ENCODE peak calls at places on chromosomes 11 and 22, in six cellular contexts. One of them, this sample, is unnamed.

GRCh38 chr11:101442936-101443521 is 140.8 kb downstream of the TRPC6 start:
- DNase-seq in pancreas: no peak
- DNase-seq in fibroblast of pulmonary artery: no peak
- DNase-seq in natural killer cell: no peak
- DNase-seq in OCI-LY7: no peak
- DNase-seq in upper lobe of right lung: no peak
- DNase-seq in this sample: no peak

GRCh38 chr22:46469701-46470100 is 67.7 kb downstream of the CELSR1 start:
- DNase-seq in pancreas: no peak
- DNase-seq in fibroblast of pulmonary artery: no peak
- DNase-seq in natural killer cell: no peak
- DNase-seq in OCI-LY7: no peak
- DNase-seq in upper lobe of right lung: no peak
- DNase-seq in this sample: no peak

GRCh38 chr22:23180893-23181762 is 819 bp downstream of the BCR start:
- DNase-seq in pancreas: peak; percentile 49
- DNase-seq in fibroblast of pulmonary artery: no peak
- DNase-seq in natural killer cell: no peak
- DNase-seq in OCI-LY7: peak; percentile 43
- DNase-seq in upper lobe of right lung: no peak
- DNase-seq in this sample: peak; percentile 24

GRCh38 chr22:33893486-33893885 is 26.8 kb downstream of the LARGE1 start:
- DNase-seq in pancreas: no peak
- DNase-seq in fibroblast of pulmonary artery: no peak
- DNase-seq in natural killer cell: no peak
- DNase-seq in OCI-LY7: no peak
- DNase-seq in upper lobe of right lung: no peak
- DNase-seq in this sample: no peak

GRCh38 chr11:112106070-112106469 is 19.4 kb downstream of the SDHD start:
- DNase-seq in pancreas: no peak
- DNase-seq in fibroblast of pulmonary artery: no peak
- DNase-seq in natural killer cell: no peak
- DNase-seq in OCI-LY7: no peak
- DNase-seq in upper lobe of right lung: no peak
- DNase-seq in this sample: no peak

GRCh38 chr11:64138413-64138812 is 27.5 kb downstream of the MACROD1 start:
- DNase-seq in pancreas: no peak
- DNase-seq in fibroblast of pulmonary artery: no peak
- DNase-seq in natural killer cell: no peak
- DNase-seq in OCI-LY7: no peak
- DNase-seq in upper lobe of right lung: no peak
- DNase-seq in this sample: no peak

GRCh38 chr11:105960252-105961245 is 61.5 kb downstream of the MSANTD4 start:
- DNase-seq in pancreas: no peak
- DNase-seq in fibroblast of pulmonary artery: no peak
- DNase-seq in natural killer cell: no peak
- DNase-seq in OCI-LY7: no peak
- DNase-seq in upper lobe of right lung: no peak
- DNase-seq in this sample: no peak

GRCh38 chr11:44863231-44863630 is 87.5 kb downstream of the TP53I11 start:
- DNase-seq in pancreas: no peak
- DNase-seq in fibroblast of pulmonary artery: no peak
- DNase-seq in natural killer cell: no peak
- DNase-seq in OCI-LY7: no peak
- DNase-seq in upper lobe of right lung: no peak
- DNase-seq in this sample: no peak

GRCh38 chr22:23196165-23196564 is 15.9 kb downstream of the BCR start:
- DNase-seq in pancreas: no peak
- DNase-seq in fibroblast of pulmonary artery: no peak
- DNase-seq in natural killer cell: no peak
- DNase-seq in OCI-LY7: no peak
- DNase-seq in upper lobe of right lung: no peak
- DNase-seq in this sample: no peak

GRCh38 chr22:19419464-19420178 is 11.9 kb downstream of the HIRA start:
- DNase-seq in pancreas: no peak
- DNase-seq in fibroblast of pulmonary artery: peak; percentile 28
- DNase-seq in natural killer cell: peak; percentile 64
- DNase-seq in OCI-LY7: peak; percentile 89
- DNase-seq in upper lobe of right lung: no peak
- DNase-seq in this sample: no peak

GRCh38 chr22:17706451-17706900 is 67.8 kb downstream of the BID start:
- DNase-seq in pancreas: no peak
- DNase-seq in fibroblast of pulmonary artery: peak; percentile 94
- DNase-seq in natural killer cell: peak; percentile 17
- DNase-seq in OCI-LY7: peak; percentile 55
- DNase-seq in upper lobe of right lung: no peak
- DNase-seq in this sample: no peak

GRCh38 chr11:126405906-126406305 is 50.4 kb downstream of the ST3GAL4 start:
- DNase-seq in pancreas: no peak
- DNase-seq in fibroblast of pulmonary artery: no peak
- DNase-seq in natural killer cell: no peak
- DNase-seq in OCI-LY7: no peak
- DNase-seq in upper lobe of right lung: no peak
- DNase-seq in this sample: no peak

GRCh38 chr11:15707194-15707593 is 592.5 kb downstream of the INSC start:
- DNase-seq in pancreas: no peak
- DNase-seq in fibroblast of pulmonary artery: no peak
- DNase-seq in natural killer cell: no peak
- DNase-seq in OCI-LY7: no peak
- DNase-seq in upper lobe of right lung: no peak
- DNase-seq in this sample: no peak

GRCh38 chr11:66864172-66864901 is 7.5 kb downstream of the LRFN4 start:
- DNase-seq in pancreas: no peak
- DNase-seq in fibroblast of pulmonary artery: no peak
- DNase-seq in natural killer cell: no peak
- DNase-seq in OCI-LY7: peak; percentile 69
- DNase-seq in upper lobe of right lung: no peak
- DNase-seq in this sample: no peak

GRCh38 chr22:32444068-32444467 is 20.2 kb downstream of the BPIFC start:
- DNase-seq in pancreas: no peak
- DNase-seq in fibroblast of pulmonary artery: peak; percentile 4
- DNase-seq in natural killer cell: no peak
- DNase-seq in OCI-LY7: peak; percentile 27
- DNase-seq in upper lobe of right lung: no peak
- DNase-seq in this sample: no peak

GRCh38 chr11:12124306-12124705 is 13.9 kb downstream of the MICAL2 start:
- DNase-seq in pancreas: no peak
- DNase-seq in fibroblast of pulmonary artery: no peak
- DNase-seq in natural killer cell: no peak
- DNase-seq in OCI-LY7: no peak
- DNase-seq in upper lobe of right lung: peak; percentile 16
- DNase-seq in this sample: no peak

GRCh38 chr11:12125609-12126149 is 15.3 kb downstream of the MICAL2 start:
- DNase-seq in pancreas: peak; percentile 57
- DNase-seq in fibroblast of pulmonary artery: no peak
- DNase-seq in natural killer cell: no peak
- DNase-seq in OCI-LY7: no peak
- DNase-seq in upper lobe of right lung: peak; percentile 63
- DNase-seq in this sample: no peak

GRCh38 chr11:12123177-12123576 is 12.8 kb downstream of the MICAL2 start:
- DNase-seq in pancreas: no peak
- DNase-seq in fibroblast of pulmonary artery: peak; percentile 75
- DNase-seq in natural killer cell: no peak
- DNase-seq in OCI-LY7: no peak
- DNase-seq in upper lobe of right lung: no peak
- DNase-seq in this sample: no peak

GRCh38 chr11:12122083-12122482 is 11.7 kb downstream of the MICAL2 start:
- DNase-seq in pancreas: peak; percentile 40
- DNase-seq in fibroblast of pulmonary artery: peak; percentile 29
- DNase-seq in natural killer cell: no peak
- DNase-seq in OCI-LY7: no peak
- DNase-seq in upper lobe of right lung: peak; percentile 72
- DNase-seq in this sample: no peak

GRCh38 chr11:12123799-12124198 is 13.4 kb downstream of the MICAL2 start:
- DNase-seq in pancreas: no peak
- DNase-seq in fibroblast of pulmonary artery: peak; percentile 50
- DNase-seq in natural killer cell: no peak
- DNase-seq in OCI-LY7: no peak
- DNase-seq in upper lobe of right lung: no peak
- DNase-seq in this sample: no peak
- TF ChIP-seq CTCF in pancreas: no peak
- TF ChIP-seq CTCF in fibroblast of pulmonary artery: no peak
- TF ChIP-seq CTCF in natural killer cell: no peak
- TF ChIP-seq CTCF in OCI-LY7: no peak
- TF ChIP-seq CTCF in upper lobe of right lung: no peak
- TF ChIP-seq CTCF in this sample: no peak

DNA sequence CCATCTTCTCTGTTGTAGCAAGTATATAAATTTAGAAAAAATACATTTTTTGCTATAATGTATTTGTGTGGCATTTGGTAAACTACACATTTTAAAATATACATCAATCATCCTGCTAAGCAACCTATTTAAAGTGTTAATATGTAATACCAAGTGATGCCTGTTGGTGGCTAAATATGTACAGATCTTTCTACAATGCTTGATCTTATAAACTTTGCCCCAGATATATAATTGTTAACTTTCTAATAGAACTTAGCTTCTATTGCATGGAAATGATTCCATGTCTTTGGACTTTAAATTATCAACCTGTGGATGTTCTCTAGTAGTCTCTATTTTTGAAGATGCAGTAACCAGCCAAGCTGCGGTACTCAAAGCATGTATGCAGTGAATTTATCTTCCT is 1260.4 kb upstream of the RAG2 start:
- DNase-seq in pancreas: no peak
- DNase-seq in fibroblast of pulmonary artery: peak; percentile 8
- DNase-seq in natural killer cell: no peak
- DNase-seq in OCI-LY7: no peak
- DNase-seq in upper lobe of right lung: no peak
- DNase-seq in this sample: no peak
- TF ChIP-seq CTCF in pancreas: no peak
- TF ChIP-seq CTCF in fibroblast of pulmonary artery: peak; percentile 18
- TF ChIP-seq CTCF in natural killer cell: no peak
- TF ChIP-seq CTCF in OCI-LY7: peak; percentile 29
- TF ChIP-seq CTCF in upper lobe of right lung: no peak
- TF ChIP-seq CTCF in this sample: no peak

DNA sequence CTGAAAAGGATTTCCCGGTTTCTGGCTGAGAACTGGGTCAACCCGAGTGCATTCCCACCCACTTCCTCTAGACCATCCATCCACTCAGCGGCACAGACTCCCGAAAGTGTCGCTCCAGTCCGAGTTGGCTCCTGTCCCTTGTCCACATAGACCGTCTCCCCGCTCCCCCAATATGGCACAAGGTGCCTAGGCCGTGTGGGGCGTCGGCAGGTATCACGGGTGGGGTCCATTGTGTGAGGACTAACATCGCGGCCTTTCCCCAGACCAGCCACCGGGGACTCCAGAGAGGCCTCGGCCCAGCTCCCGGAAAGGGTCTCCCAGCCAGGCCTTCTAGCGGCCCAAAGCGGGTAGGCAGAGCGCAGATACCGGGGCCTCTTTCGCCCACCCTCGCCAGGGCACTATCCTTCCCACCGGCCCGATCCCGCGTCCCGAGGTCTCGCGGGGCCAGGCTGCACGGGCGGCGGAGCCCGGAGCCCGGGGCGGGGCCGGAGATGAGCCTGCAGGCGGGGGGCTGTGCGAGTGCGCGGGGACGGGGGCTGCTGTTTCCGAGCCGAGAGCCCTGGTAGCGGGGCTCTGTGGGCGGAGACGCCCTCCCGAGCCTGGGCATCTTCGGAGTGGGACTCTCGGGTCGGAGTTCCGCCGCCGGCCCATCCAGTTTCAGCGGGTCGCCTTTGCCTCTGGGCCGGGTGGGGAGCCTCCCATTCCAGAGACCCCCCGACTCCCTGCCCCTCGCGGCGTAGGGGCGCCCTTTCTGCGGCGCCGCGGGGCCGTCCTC is 21.1 kb downstream of the SERPINH1 start:
- DNase-seq in pancreas: peak; percentile 70
- DNase-seq in fibroblast of pulmonary artery: peak; percentile 61
- DNase-seq in natural killer cell: peak; percentile 42
- DNase-seq in OCI-LY7: peak; percentile 12
- DNase-seq in upper lobe of right lung: peak; percentile 86
- DNase-seq in this sample: peak; percentile 63
- TF ChIP-seq CTCF in pancreas: peak; percentile 24
- TF ChIP-seq CTCF in fibroblast of pulmonary artery: peak; percentile 29
- TF ChIP-seq CTCF in natural killer cell: no peak
- TF ChIP-seq CTCF in OCI-LY7: no peak
- TF ChIP-seq CTCF in upper lobe of right lung: peak; percentile 50
- TF ChIP-seq CTCF in this sample: no peak

GRCh38 chr22:20857838-20858614 is 585 bp downstream of the PI4KA start:
- DNase-seq in pancreas: peak; percentile 82
- DNase-seq in fibroblast of pulmonary artery: peak; percentile 88
- DNase-seq in natural killer cell: peak; percentile 19
- DNase-seq in OCI-LY7: peak; percentile 76
- DNase-seq in upper lobe of right lung: peak; percentile 95
- DNase-seq in this sample: no peak

GRCh38 chr22:20857247-20857643 is 1.4 kb downstream of the PI4KA start:
- DNase-seq in pancreas: no peak
- DNase-seq in fibroblast of pulmonary artery: no peak
- DNase-seq in natural killer cell: no peak
- DNase-seq in OCI-LY7: no peak
- DNase-seq in upper lobe of right lung: peak; percentile 13
- DNase-seq in this sample: no peak

GRCh38 chr22:20859615-20860014 is 808 bp downstream of the SNAP29 start:
- DNase-seq in pancreas: no peak
- DNase-seq in fibroblast of pulmonary artery: no peak
- DNase-seq in natural killer cell: no peak
- DNase-seq in OCI-LY7: peak; percentile 18
- DNase-seq in upper lobe of right lung: peak; percentile 18
- DNase-seq in this sample: no peak

GRCh38 chr22:20862540-20862939 is 3.7 kb downstream of the SNAP29 start:
- DNase-seq in pancreas: no peak
- DNase-seq in fibroblast of pulmonary artery: no peak
- DNase-seq in natural killer cell: no peak
- DNase-seq in OCI-LY7: no peak
- DNase-seq in upper lobe of right lung: no peak
- DNase-seq in this sample: no peak

DNA sequence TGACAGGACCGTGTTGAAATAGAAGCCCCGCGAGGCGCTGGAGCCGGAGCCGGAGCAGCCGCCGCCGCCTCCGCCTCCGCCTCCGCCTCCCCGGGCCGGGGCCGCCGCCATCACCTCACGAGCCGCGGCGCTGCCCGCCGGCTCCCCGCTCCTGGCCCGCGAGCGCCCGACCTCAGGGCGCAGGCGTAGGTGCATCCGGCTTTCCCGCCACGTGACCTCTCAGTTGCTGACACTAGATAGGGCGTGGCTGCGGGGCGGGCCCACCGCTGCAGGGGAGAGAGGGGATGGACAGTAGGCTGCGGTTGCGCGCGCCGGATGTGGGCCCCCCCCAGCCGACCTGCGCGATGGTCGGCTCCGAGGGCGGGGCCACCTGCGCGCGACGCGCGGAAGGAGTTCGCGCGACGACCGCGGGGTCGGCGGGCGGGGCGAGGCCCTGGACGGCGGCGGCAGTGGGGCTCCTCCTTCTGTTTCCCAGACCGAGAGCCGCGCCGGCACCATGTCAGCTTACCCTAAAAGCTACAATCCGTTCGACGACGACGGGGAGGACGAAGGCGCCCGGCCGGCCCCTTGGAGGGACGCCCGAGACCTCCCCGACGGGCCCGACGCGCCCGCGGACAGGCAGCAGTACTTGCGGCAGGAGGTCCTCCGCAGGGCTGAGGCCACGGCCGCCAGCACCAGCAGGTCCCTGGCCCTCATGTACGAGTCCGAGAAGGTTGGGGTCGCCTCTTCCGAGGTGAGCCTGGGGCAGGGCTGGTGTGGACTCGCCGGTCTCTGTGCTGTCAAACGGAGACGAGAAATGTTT is at the start of the genes PI4KA and SNAP29:
- DNase-seq in pancreas: peak; percentile 98
- DNase-seq in fibroblast of pulmonary artery: peak; percentile 98
- DNase-seq in natural killer cell: peak; percentile 97
- DNase-seq in OCI-LY7: peak; percentile 98
- DNase-seq in upper lobe of right lung: peak; percentile 100
- DNase-seq in this sample: peak; percentile 97
- TF ChIP-seq CTCF in pancreas: no peak
- TF ChIP-seq CTCF in fibroblast of pulmonary artery: no peak
- TF ChIP-seq CTCF in natural killer cell: no peak
- TF ChIP-seq CTCF in OCI-LY7: no peak
- TF ChIP-seq CTCF in upper lobe of right lung: no peak
- TF ChIP-seq CTCF in this sample: no peak

This sample was measured in activated B cell treated with CpG ODN at 0.5 μM for 24 hours.